ENCODE peak calls at places on chromosomes 3 and 15, in seven cellular contexts. S is HL-60, V is 8988T, H is NCI-H1417, F is GM23338, N is PC-3, T is fibroblast of lung. X is an unnamed sample.
A peak's percentile ranks its signal among the peaks of the same experiment; 100 is the strongest.

GRCh38 chr3:104523136-104523535 is 843.6 kb upstream of the ALCAM start:
- DNase-seq in N (no peak), H (no peak), V (no peak), F (no peak), T (peak; percentile 4), S (no peak), X (no peak)

GRCh38 chr15:80228959-80229610 is 22.9 kb downstream of the CTXND1 start:
- DNase-seq in N (peak; percentile 39), V (no peak), S (no peak), F (no peak), H (no peak), T (peak; percentile 69), X (no peak)

GRCh38 chr15:42213481-42213880 is 5.4 kb upstream of the VPS39 start:
- DNase-seq in S (no peak), T (no peak), F (no peak), H (no peak), V (no peak), N (no peak), X (no peak)

GRCh38 chr15:71592186-71592585 is 218.2 kb upstream of the NR2E3 start:
- DNase-seq in T (no peak), H (no peak), F (no peak), N (no peak), S (no peak), V (no peak), X (no peak)

GRCh38 chr3:186526256-186526606 is 17.9 kb downstream of the CRYGS start:
- DNase-seq in F (no peak), S (no peak), H (no peak), T (no peak), N (no peak), V (no peak), X (no peak)

GRCh38 chr15:89845305-89845893 is 30.7 kb upstream of the ANPEP start:
- DNase-seq in S (no peak), V (no peak), H (no peak), T (peak; percentile 93), N (peak; percentile 96), F (no peak), X (no peak)

GRCh38 chr3:119613872-119614271 is 16.2 kb downstream of the PLA1A start:
- DNase-seq in H (no peak), T (no peak), V (no peak), N (no peak), S (no peak), F (no peak), X (no peak)

GRCh38 chr3:32990116-32990515 is 38.7 kb downstream of the CCR4 start:
- DNase-seq in V (no peak), T (no peak), F (no peak), H (no peak), S (no peak), N (no peak), X (no peak)

GRCh38 chr15:69853572-69853971 is 244.1 kb downstream of the TLE3 start:
- DNase-seq in V (peak; percentile 61), S (no peak), H (no peak), N (peak; percentile 93), F (no peak), T (peak; percentile 84), X (no peak)

GRCh38 chr3:98812851-98813374 is 49.8 kb downstream of the ST3GAL6 start:
- DNase-seq in S (no peak), H (peak; percentile 49), F (peak; percentile 40), T (peak; percentile 23), N (peak; percentile 55), V (no peak), X (peak; percentile 17)

GRCh38 chr15:62807539-62808130 is 234.9 kb upstream of the TPM1 start:
- DNase-seq in S (no peak), F (peak; percentile 66), T (no peak), N (no peak), H (no peak), V (no peak), X (peak; percentile 52)

GRCh38 chr15:54687628-54688027 is 509.1 kb downstream of the RSL24D1 start:
- DNase-seq in V (no peak), S (no peak), F (no peak), H (no peak), N (no peak), T (no peak), X (no peak)

GRCh38 chr3:139538733-139539132 is 809 bp downstream of the RBP1 start:
- DNase-seq in F (peak; percentile 54), T (peak; percentile 84), V (no peak), H (peak; percentile 69), N (no peak), S (no peak), X (peak; percentile 67)

GRCh38 chr3:103337179-103337845 is 902.5 kb downstream of the ZPLD1 start:
- DNase-seq in V (no peak), F (peak; percentile 5), S (no peak), T (no peak), H (peak; percentile 29), N (no peak), X (no peak)

GRCh38 chr3:47782538-47783308 is 1.0 kb upstream of the SMARCC1 start:
- DNase-seq in H (no peak), T (no peak), S (no peak), N (no peak), V (no peak), F (no peak), X (no peak)

GRCh38 chr3:130227540-130227939 is 117.9 kb upstream of the COL6A5 start:
- DNase-seq in V (no peak), T (no peak), H (no peak), F (no peak), N (no peak), S (no peak), X (no peak)

GRCh38 chr15:81221449-81221848 is 24.8 kb downstream of the IL16 start:
- DNase-seq in N (no peak), V (no peak), S (no peak), F (no peak), T (no peak), H (no peak), X (no peak)

GRCh38 chr3:56772926-56773587 is 28.7 kb downstream of the ARHGEF3 start:
- DNase-seq in V (no peak), S (no peak), T (no peak), N (no peak), F (no peak), H (no peak), X (no peak)

GRCh38 chr15:75043509-75044257 is 20.3 kb downstream of the PPCDC start:
- DNase-seq in S (peak; percentile 92), H (no peak), N (no peak), V (no peak), F (no peak), T (peak; percentile 99), X (no peak)

GRCh38 chr3:128794788-128795649 is 69.0 kb downstream of the RAB7A start:
- DNase-seq in F (peak; percentile 93), H (peak; percentile 83), T (peak; percentile 48), S (peak; percentile 75), V (no peak), N (peak; percentile 61), X (peak; percentile 87)

GRCh38 chr3:167940241-167940640 is 155.5 kb downstream of the GOLIM4 start:
- DNase-seq in T (peak; percentile 32), H (peak; percentile 52), N (no peak), S (no peak), F (no peak), V (no peak), X (no peak)

GRCh38 chr3:10283638-10284037 is 9.1 kb downstream of the GHRL start:
- DNase-seq in T (no peak), H (no peak), S (no peak), N (no peak), F (no peak), V (no peak), X (no peak)